ENCODE peak calls at places on chromosomes 12 and 14, in six cellular contexts. D, W, E, U, K and L are unnamed samples.

GRCh38 chr12:67002711-67003110 is 266.4 kb upstream of the CAND1 start:
- DNase-seq in D (no peak), E (no peak), U (no peak), W (no peak), K (no peak), L (no peak)

GRCh38 chr14:50726372-50727107 is 58.4 kb upstream of the SAV1 start:
- DNase-seq in E (no peak), D (no peak), K (peak), U (peak), W (no peak), L (peak)

GRCh38 chr12:75945581-75945980 is 86.0 kb downstream of the PHLDA1 start:
- DNase-seq in E (no peak), D (no peak), W (no peak), U (no peak), K (no peak), L (no peak)

GRCh38 chr12:80777587-80777986 is 60.9 kb downstream of the MYF5 start:
- DNase-seq in D (no peak), W (no peak), K (no peak), E (no peak), U (no peak), L (no peak)

GRCh38 chr12:43964966-43965365 is 129.1 kb downstream of the TMEM117 start:
- DNase-seq in D (no peak), U (no peak), W (no peak), K (no peak), E (no peak), L (no peak)

GRCh38 chr14:96256420-96256819 is 410 bp downstream of the BDKRB1 start:
- DNase-seq in D (no peak), W (no peak), K (no peak), U (peak), E (no peak), L (no peak)

GRCh38 chr14:51860164-51860835 is at the start of gene GNG2:
- DNase-seq in D (peak), U (peak), K (peak), W (peak), E (peak), L (no peak)

GRCh38 chr14:56552615-56553014 is 27.0 kb upstream of the TMEM260 start:
- DNase-seq in D (no peak), U (no peak), E (no peak), W (no peak), K (no peak), L (no peak)

GRCh38 chr14:103512701-103513611 is 9.7 kb downstream of the CKB start:
- DNase-seq in W (no peak), K (no peak), D (no peak), U (peak), E (peak), L (no peak)

GRCh38 chr12:50351120-50352043 is 45.0 kb downstream of the FAM186A start:
- DNase-seq in W (no peak), E (peak), K (no peak), D (no peak), U (no peak), L (no peak)

GRCh38 chr12:103805961-103806360 is 35.1 kb downstream of the NT5DC3 start:
- DNase-seq in U (no peak), K (no peak), E (no peak), D (no peak), W (no peak), L (no peak)

GRCh38 chr12:27542628-27543027 is 18.6 kb downstream of the PPFIBP1 start:
- DNase-seq in W (no peak), D (no peak), U (peak), E (no peak), K (no peak), L (peak)

GRCh38 chr14:104871656-104872468 is 6.8 kb downstream of the CEP170B start:
- DNase-seq in K (no peak), D (no peak), E (no peak), W (no peak), U (no peak), L (no peak)

GRCh38 chr12:73935817-73936216 is 601.8 kb upstream of the ATXN7L3B start:
- DNase-seq in K (no peak), U (no peak), E (no peak), W (no peak), D (no peak), L (no peak)

GRCh38 chr14:76502638-76503037 is 126.7 kb downstream of the ESRRB start:
- DNase-seq in E (no peak), D (no peak), K (no peak), U (no peak), W (no peak), L (no peak)

GRCh38 chr14:57262117-57262516 is 6.6 kb downstream of the EXOC5 start:
- DNase-seq in D (no peak), U (no peak), K (no peak), W (no peak), E (no peak), L (no peak)

GRCh38 chr12:22333186-22333745 is 1.2 kb downstream of the ST8SIA1 start:
- DNase-seq in K (no peak), E (no peak), D (no peak), U (no peak), W (no peak), L (peak)

GRCh38 chr14:71688576-71688975 is 243.7 kb upstream of the RGS6 start:
- DNase-seq in E (no peak), W (no peak), U (no peak), D (no peak), K (no peak), L (no peak)

GRCh38 chr12:95532851-95533250 is 18.4 kb downstream of the USP44 start:
- DNase-seq in E (no peak), W (peak), K (no peak), D (no peak), U (no peak), L (no peak)

GRCh38 chr14:76237349-76237990 is 85.7 kb downstream of the GPATCH2L start:
- DNase-seq in W (no peak), D (no peak), U (no peak), K (no peak), E (no peak), L (no peak)

GRCh38 chr14:81269100-81269978 is 48.6 kb upstream of the GTF2A1 start:
- DNase-seq in K (peak), D (no peak), E (no peak), W (no peak), U (peak), L (peak)

GRCh38 chr14:56124296-56124695 is 6.1 kb downstream of the PELI2 start:
- DNase-seq in U (no peak), W (no peak), E (no peak), D (no peak), K (no peak), L (no peak)

GRCh38 chr12:124538194-124539082 is 29.0 kb downstream of the NCOR2 start:
- DNase-seq in U (no peak), E (no peak), K (no peak), D (no peak), W (no peak), L (no peak)

GRCh38 chr12:8890313-8891084 is 23.8 kb upstream of the PHC1 start:
- DNase-seq in K (peak), D (peak), U (peak), W (peak), E (peak), L (peak)

GRCh38 chr14:60650382-60650961 is 1.2 kb upstream of the SIX1 start:
- DNase-seq in K (no peak), U (no peak), E (no peak), W (no peak), D (no peak), L (no peak)

GRCh38 chr14:37583358-37584210 is 11.5 kb downstream of the FOXA1 start:
- DNase-seq in K (no peak), E (no peak), W (no peak), D (no peak), U (no peak), L (no peak)

GRCh38 chr12:130017571-130018449 is 114.0 kb upstream of the TMEM132D start:
- DNase-seq in E (no peak), U (no peak), K (no peak), W (no peak), D (no peak), L (no peak)

GRCh38 chr14:99595034-99595433 is 9.0 kb downstream of the CCDC85C start:
- DNase-seq in K (peak), E (no peak), D (no peak), W (peak), U (no peak), L (no peak)

GRCh38 chr14:31927348-31927826 is 149.7 kb upstream of the ARHGAP5 start:
- DNase-seq in D (no peak), E (no peak), W (no peak), U (peak), K (no peak), L (peak)

GRCh38 chr12:31368666-31369361 is 42.9 kb upstream of the SINHCAF start:
- DNase-seq in W (no peak), U (no peak), E (peak), D (no peak), K (no peak), L (no peak)

GRCh38 chr12:13780453-13780852 is 200.9 kb downstream of the GRIN2B start:
- DNase-seq in W (no peak), K (no peak), D (no peak), U (no peak), E (no peak), L (peak)

GRCh38 chr12:130948136-130948535 is 5.6 kb upstream of the ADGRD1 start:
- DNase-seq in D (no peak), E (no peak), U (no peak), W (no peak), K (no peak), L (no peak)

GRCh38 chr12:45473636-45474035 is 255.9 kb upstream of the ARID2 start:
- DNase-seq in D (no peak), W (no peak), U (no peak), K (no peak), E (no peak), L (no peak)

GRCh38 chr14:39939023-39939422 is 506.8 kb upstream of the FBXO33 start:
- DNase-seq in W (no peak), U (no peak), D (no peak), K (no peak), E (no peak), L (no peak)

GRCh38 chr14:68822132-68822651 is 29.3 kb upstream of the ZFP36L1 start:
- DNase-seq in D (no peak), E (no peak), W (no peak), K (no peak), U (no peak), L (no peak)

GRCh38 chr12:13250416-13250815 is 53.9 kb downstream of the EMP1 start:
- DNase-seq in D (no peak), W (no peak), K (no peak), U (peak), E (no peak), L (peak)

GRCh38 chr14:59013672-59014298 is 174.7 kb upstream of the DAAM1 start:
- DNase-seq in D (no peak), U (no peak), W (no peak), K (no peak), E (no peak), L (no peak)